ENCODE peak calls at places on chromosome 21, in ten cellular contexts. G is Peyer's patch, V is NB4, S is astrocyte of the spinal cord, X is AG09309, W is heart left ventricle, L is brain microvascular endothelial cell, C is heart right ventricle, D is kidney, K is mucosa of descending colon. E is an unnamed sample.

GRCh38 chr21:45488839-45489479 is 53.3 kb downstream of the SLC19A1 start:
- DNase-seq in S (peak; percentile 34), L (no peak), C (no peak), X (no peak), W (no peak), G (no peak), K (no peak), D (no peak), V (no peak), E (no peak)

GRCh38 chr21:32103361-32103760 is 175.5 kb downstream of the MIS18A start:
- DNase-seq in G (no peak), K (no peak), C (no peak), S (no peak), L (no peak), V (no peak), D (no peak), W (no peak), X (no peak), E (no peak)

GRCh38 chr21:42193721-42194120 is 25.2 kb upstream of the ABCG1 start:
- DNase-seq in X (no peak), C (no peak), V (no peak), W (no peak), S (no peak), L (no peak), D (no peak), K (no peak), G (no peak), E (no peak)

GRCh38 chr21:28539623-28539988 is 453.1 kb downstream of the LTN1 start:
- DNase-seq in K (no peak), S (no peak), L (no peak), W (no peak), G (no peak), C (no peak), V (no peak), D (no peak), X (no peak), E (no peak)

GRCh38 chr21:40490408-40490807 is 356.6 kb downstream of the DSCAM start:
- DNase-seq in G (no peak), X (no peak), D (no peak), S (no peak), K (no peak), W (no peak), V (no peak), L (no peak), C (no peak), E (no peak)

GRCh38 chr21:31343680-31344480 is at the start of gene TIAM1:
- DNase-seq in V (peak; percentile 34), S (peak; percentile 73), X (peak; percentile 38), D (no peak), C (peak; percentile 43), W (peak; percentile 57), K (no peak), G (no peak), L (peak; percentile 75), E (peak; percentile 77)

GRCh38 chr21:31986035-31986856 is 113.4 kb downstream of the HUNK start:
- DNase-seq in C (no peak), X (no peak), G (no peak), S (no peak), K (no peak), W (no peak), L (no peak), D (no peak), V (no peak), E (no peak)

GRCh38 chr21:42474043-42474831 is 21.8 kb downstream of the RSPH1 start:
- DNase-seq in L (no peak), V (no peak), S (no peak), D (peak; percentile 93), W (no peak), G (peak; percentile 95), X (no peak), K (peak; percentile 91), C (no peak), E (no peak)

GRCh38 chr21:21973806-21974205 is 975.6 kb downstream of the NCAM2 start:
- DNase-seq in X (no peak), W (no peak), L (no peak), K (no peak), D (no peak), G (no peak), C (no peak), S (peak; percentile 1), V (no peak), E (no peak)

GRCh38 chr21:42308914-42309752 is 6.1 kb downstream of the TFF3 start:
- DNase-seq in V (no peak), G (peak; percentile 52), K (no peak), C (no peak), D (no peak), S (no peak), L (no peak), X (no peak), W (no peak), E (no peak)

GRCh38 chr21:19565587-19565986 is 1162.0 kb upstream of the TMPRSS15 start:
- DNase-seq in D (no peak), W (no peak), S (no peak), G (no peak), X (no peak), V (no peak), L (no peak), C (no peak), K (no peak), E (no peak)

GRCh38 chr21:41446571-41446970 is 20.5 kb downstream of the MX1 start:
- DNase-seq in G (no peak), C (no peak), D (no peak), V (no peak), X (no peak), W (no peak), S (no peak), K (no peak), L (no peak), E (no peak)

GRCh38 chr21:25385912-25386474 is 221.3 kb downstream of the MRPL39 start:
- DNase-seq in X (peak; percentile 31), L (no peak), S (peak; percentile 64), V (peak; percentile 62), W (no peak), D (no peak), G (no peak), C (no peak), K (no peak), E (no peak)

GRCh38 chr21:20570824-20571232 is 427.4 kb upstream of the NCAM2 start:
- DNase-seq in X (no peak), K (no peak), G (no peak), W (no peak), S (no peak), D (no peak), C (no peak), V (peak; percentile 9), L (no peak), E (no peak)

GRCh38 chr21:14613496-14613895 is 67.4 kb upstream of the SAMSN1 start:
- DNase-seq in W (no peak), C (no peak), G (no peak), V (no peak), D (no peak), S (no peak), L (no peak), X (no peak), K (no peak), E (no peak)

GRCh38 chr21:16113052-16113715 is 383.4 kb downstream of the USP25 start:
- DNase-seq in G (no peak), W (no peak), K (no peak), X (no peak), L (no peak), C (no peak), S (no peak), D (no peak), V (no peak), E (no peak)
- H3K4me3 ChIP-seq in G (no peak overlapping the region), W (no peak overlapping the region), K (no peak overlapping the region), X (no peak overlapping the region), L (no peak overlapping the region), C (no peak overlapping the region), S (no peak overlapping the region), D (no peak overlapping the region), V (no peak overlapping the region), E (no peak overlapping the region)

DNA sequence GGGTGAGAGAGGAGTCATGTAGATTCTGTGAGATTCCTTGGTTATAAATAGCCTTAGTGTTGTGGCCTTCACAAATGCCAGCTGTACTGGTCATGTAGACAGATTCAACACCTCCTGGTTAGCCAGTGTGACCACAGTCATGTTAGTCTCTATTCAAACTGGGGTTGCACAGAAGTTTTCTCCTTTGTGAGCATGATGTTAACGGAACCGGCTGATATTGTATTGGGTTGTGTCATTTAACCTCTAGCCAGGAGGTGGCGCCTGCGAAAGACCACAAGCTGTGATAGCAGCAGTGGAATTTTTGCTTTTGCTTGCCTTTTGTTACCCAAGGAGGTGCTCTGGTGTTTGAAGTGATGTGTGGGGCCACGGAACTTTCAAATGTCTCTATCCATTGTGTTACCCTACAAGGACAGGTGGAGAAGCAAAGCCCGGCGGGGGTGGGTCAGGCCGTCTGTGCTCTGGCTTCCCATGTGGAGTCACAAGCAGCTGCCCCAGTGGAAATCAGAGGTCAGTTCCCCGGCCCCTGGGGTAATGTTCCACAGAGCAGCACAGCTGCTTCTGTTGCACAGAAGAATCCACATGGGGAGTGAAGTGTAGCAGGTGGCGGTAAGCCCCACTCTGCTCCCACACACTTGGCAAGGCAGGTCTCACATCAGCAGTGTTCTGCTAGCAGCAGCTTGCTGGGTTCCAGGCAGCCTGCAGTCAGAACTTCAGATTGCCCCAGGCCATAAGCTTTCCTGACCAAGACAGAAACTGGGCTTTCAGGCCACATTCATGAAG is 112.6 kb downstream of the ADAMTS1 start:
- DNase-seq in V (peak; percentile 22), G (no peak), K (no peak), C (peak; percentile 36), D (no peak), L (peak; percentile 69), S (peak; percentile 55), X (no peak), W (peak; percentile 31), E (peak; percentile 49)
- TF ChIP-seq CTCF in V (peak; percentile 50), G (no peak), K (no peak), C (peak; percentile 61), D (peak; percentile 57), L (peak; percentile 80), S (peak; percentile 71), X (peak; percentile 72), W (peak; percentile 70), E (peak; percentile 63)

GRCh38 chr21:33588485-33589335 is at the start of gene DONSON:
- DNase-seq in L (peak; percentile 53), D (peak; percentile 95), W (peak; percentile 93), G (peak; percentile 96), X (peak; percentile 29), V (peak; percentile 85), C (peak; percentile 86), K (peak; percentile 92), S (peak; percentile 80), E (peak; percentile 91)

GRCh38 chr21:33584455-33584854 is 4.0 kb downstream of the DONSON start:
- DNase-seq in C (no peak), D (no peak), X (no peak), S (no peak), V (no peak), L (no peak), W (no peak), K (no peak), G (no peak), E (no peak)

GRCh38 chr21:33587792-33588484 is 546 bp downstream of the DONSON start:
- DNase-seq in W (peak; percentile 48), C (peak; percentile 26), X (no peak), D (peak; percentile 83), V (peak; percentile 62), L (peak; percentile 10), S (peak; percentile 29), G (peak; percentile 66), K (peak; percentile 67), E (peak; percentile 56)

GRCh38 chr21:33586927-33587326 is 1.6 kb downstream of the DONSON start:
- DNase-seq in S (no peak), D (no peak), V (no peak), X (no peak), G (no peak), C (no peak), K (no peak), L (no peak), W (no peak), E (no peak)
- H3K4me3 ChIP-seq in S (no peak overlapping the region), D (no peak overlapping the region), V (peak overlapping the region; percentile 72), X (no peak overlapping the region), G (no peak overlapping the region), C (no peak overlapping the region), K (no peak overlapping the region), L (peak overlapping the region; percentile 20), W (no peak overlapping the region), E (no peak overlapping the region)

GRCh38 chr21:44071359-44072104 is 35.7 kb upstream of the PWP2 start:
- DNase-seq in W (no peak), S (no peak), D (no peak), L (no peak), V (no peak), X (no peak), C (no peak), G (no peak), K (no peak), E (no peak)
- TF ChIP-seq CTCF in W (no peak), S (no peak), D (no peak), L (peak; percentile 35), V (no peak), X (peak; percentile 6), C (no peak), G (no peak), K (no peak), E (no peak)

E was measured in lower lobe of right lung.